ENCODE peak calls at places on chromosomes 13 and 19, in eight cellular contexts. One of them, this sample, is unnamed.
A peak's percentile ranks its signal among the peaks of the same experiment; 100 is the strongest.

GRCh38 chr13:113843864-113844556 is 19.9 kb downstream of the GAS6 start:
- DNase-seq in Kasumi-1: no peak
- DNase-seq in ovary: no peak
- DNase-seq in transverse colon: no peak
- DNase-seq in cortex of kidney: no peak
- DNase-seq in NCI-H774: no peak
- DNase-seq in T-helper 1 cell: no peak
- DNase-seq in stimulated activated CD8-positive, alpha-beta memory T cell treated with anti-CD3 and anti-CD28 coated beads, Interleukin-12 subunit alpha, Interleukin-12 subunit beta, amount 100 ng/mL, for 4 hours: no peak
- DNase-seq in this sample: no peak

GRCh38 chr19:39131255-39131755 is 5.7 kb downstream of the PAK4 start:
- DNase-seq in Kasumi-1: no peak
- DNase-seq in ovary: peak; percentile 46
- DNase-seq in transverse colon: no peak
- DNase-seq in cortex of kidney: no peak
- DNase-seq in NCI-H774: no peak
- DNase-seq in T-helper 1 cell: no peak
- DNase-seq in stimulated activated CD8-positive, alpha-beta memory T cell treated with anti-CD3 and anti-CD28 coated beads, Interleukin-12 subunit alpha, Interleukin-12 subunit beta, amount 100 ng/mL, for 4 hours: no peak
- DNase-seq in this sample: no peak

GRCh38 chr19:3313199-3313575 is 53.2 kb upstream of the NFIC start:
- DNase-seq in Kasumi-1: no peak
- DNase-seq in ovary: no peak
- DNase-seq in transverse colon: no peak
- DNase-seq in cortex of kidney: no peak
- DNase-seq in NCI-H774: no peak
- DNase-seq in T-helper 1 cell: no peak
- DNase-seq in stimulated activated CD8-positive, alpha-beta memory T cell treated with anti-CD3 and anti-CD28 coated beads, Interleukin-12 subunit alpha, Interleukin-12 subunit beta, amount 100 ng/mL, for 4 hours: no peak
- DNase-seq in this sample: no peak

GRCh38 chr19:38194061-38194701 is 29.8 kb downstream of the DPF1 start:
- DNase-seq in Kasumi-1: no peak
- DNase-seq in ovary: no peak
- DNase-seq in transverse colon: no peak
- DNase-seq in cortex of kidney: no peak
- DNase-seq in NCI-H774: peak; percentile 45
- DNase-seq in T-helper 1 cell: no peak
- DNase-seq in stimulated activated CD8-positive, alpha-beta memory T cell treated with anti-CD3 and anti-CD28 coated beads, Interleukin-12 subunit alpha, Interleukin-12 subunit beta, amount 100 ng/mL, for 4 hours: no peak
- DNase-seq in this sample: no peak

GRCh38 chr19:39502640-39503417 is 4.1 kb downstream of the DLL3 start:
- DNase-seq in Kasumi-1: peak; percentile 58
- DNase-seq in ovary: peak; percentile 18
- DNase-seq in transverse colon: peak; percentile 63
- DNase-seq in cortex of kidney: no peak
- DNase-seq in NCI-H774: no peak
- DNase-seq in T-helper 1 cell: peak; percentile 80
- DNase-seq in stimulated activated CD8-positive, alpha-beta memory T cell treated with anti-CD3 and anti-CD28 coated beads, Interleukin-12 subunit alpha, Interleukin-12 subunit beta, amount 100 ng/mL, for 4 hours: peak; percentile 64
- DNase-seq in this sample: peak; percentile 66

GRCh38 chr13:50617134-50617721 is 226.3 kb downstream of the DLEU7 start:
- DNase-seq in Kasumi-1: no peak
- DNase-seq in ovary: no peak
- DNase-seq in transverse colon: no peak
- DNase-seq in cortex of kidney: no peak
- DNase-seq in NCI-H774: no peak
- DNase-seq in T-helper 1 cell: no peak
- DNase-seq in stimulated activated CD8-positive, alpha-beta memory T cell treated with anti-CD3 and anti-CD28 coated beads, Interleukin-12 subunit alpha, Interleukin-12 subunit beta, amount 100 ng/mL, for 4 hours: no peak
- DNase-seq in this sample: no peak

GRCh38 chr13:26280822-26281221 is 26.9 kb downstream of the CDK8 start:
- DNase-seq in Kasumi-1: no peak
- DNase-seq in ovary: no peak
- DNase-seq in transverse colon: no peak
- DNase-seq in cortex of kidney: no peak
- DNase-seq in NCI-H774: no peak
- DNase-seq in T-helper 1 cell: no peak
- DNase-seq in stimulated activated CD8-positive, alpha-beta memory T cell treated with anti-CD3 and anti-CD28 coated beads, Interleukin-12 subunit alpha, Interleukin-12 subunit beta, amount 100 ng/mL, for 4 hours: no peak
- DNase-seq in this sample: no peak

GRCh38 chr13:90420683-90421082 is 926.8 kb upstream of the MIR17HG start:
- DNase-seq in Kasumi-1: no peak
- DNase-seq in ovary: no peak
- DNase-seq in transverse colon: no peak
- DNase-seq in cortex of kidney: no peak
- DNase-seq in NCI-H774: no peak
- DNase-seq in T-helper 1 cell: no peak
- DNase-seq in stimulated activated CD8-positive, alpha-beta memory T cell treated with anti-CD3 and anti-CD28 coated beads, Interleukin-12 subunit alpha, Interleukin-12 subunit beta, amount 100 ng/mL, for 4 hours: no peak
- DNase-seq in this sample: no peak

GRCh38 chr13:68173111-68173510 is 943.0 kb upstream of the PCDH9 start:
- DNase-seq in Kasumi-1: peak; percentile 37
- DNase-seq in ovary: no peak
- DNase-seq in transverse colon: no peak
- DNase-seq in cortex of kidney: no peak
- DNase-seq in NCI-H774: no peak
- DNase-seq in T-helper 1 cell: no peak
- DNase-seq in stimulated activated CD8-positive, alpha-beta memory T cell treated with anti-CD3 and anti-CD28 coated beads, Interleukin-12 subunit alpha, Interleukin-12 subunit beta, amount 100 ng/mL, for 4 hours: no peak
- DNase-seq in this sample: no peak

GRCh38 chr13:49610176-49610575 is 18.1 kb upstream of the ARL11 start:
- DNase-seq in Kasumi-1: no peak
- DNase-seq in ovary: no peak
- DNase-seq in transverse colon: no peak
- DNase-seq in cortex of kidney: no peak
- DNase-seq in NCI-H774: no peak
- DNase-seq in T-helper 1 cell: no peak
- DNase-seq in stimulated activated CD8-positive, alpha-beta memory T cell treated with anti-CD3 and anti-CD28 coated beads, Interleukin-12 subunit alpha, Interleukin-12 subunit beta, amount 100 ng/mL, for 4 hours: no peak
- DNase-seq in this sample: no peak

GRCh38 chr19:53894736-53895135 is 12.7 kb downstream of the PRKCG start:
- DNase-seq in Kasumi-1: no peak
- DNase-seq in ovary: no peak
- DNase-seq in transverse colon: no peak
- DNase-seq in cortex of kidney: no peak
- DNase-seq in NCI-H774: no peak
- DNase-seq in T-helper 1 cell: no peak
- DNase-seq in stimulated activated CD8-positive, alpha-beta memory T cell treated with anti-CD3 and anti-CD28 coated beads, Interleukin-12 subunit alpha, Interleukin-12 subunit beta, amount 100 ng/mL, for 4 hours: no peak
- DNase-seq in this sample: no peak

GRCh38 chr19:8569066-8569761 is 8.0 kb downstream of the MYO1F start:
- DNase-seq in Kasumi-1: peak; percentile 92
- DNase-seq in ovary: no peak
- DNase-seq in transverse colon: peak; percentile 62
- DNase-seq in cortex of kidney: no peak
- DNase-seq in NCI-H774: no peak
- DNase-seq in T-helper 1 cell: peak; percentile 40
- DNase-seq in stimulated activated CD8-positive, alpha-beta memory T cell treated with anti-CD3 and anti-CD28 coated beads, Interleukin-12 subunit alpha, Interleukin-12 subunit beta, amount 100 ng/mL, for 4 hours: peak; percentile 57
- DNase-seq in this sample: peak; percentile 68